ENCODE peak calls at places on chromosomes 2 and 18, in six cellular contexts. Y, S, V, J, O and T are unnamed samples.

GRCh38 chr2:150468350-150468960 is 19.0 kb downstream of the RND3 start:
- DNase-seq in J (no peak), S (no peak), O (no peak), Y (no peak), V (no peak), T (no peak)

GRCh38 chr18:41992066-41992465 is 37.0 kb downstream of the PIK3C3 start:
- DNase-seq in O (no peak), V (peak; percentile 76), S (no peak), J (no peak), Y (no peak), T (peak; percentile 40)

GRCh38 chr2:70305531-70305930 is 3.7 kb upstream of the FAM136A start:
- DNase-seq in Y (no peak), O (no peak), J (no peak), V (no peak), S (no peak), T (no peak)

GRCh38 chr2:105125428-105125827 is 87.6 kb downstream of the MRPS9 start:
- DNase-seq in Y (no peak), J (peak; percentile 12), S (peak; percentile 41), O (peak; percentile 61), V (no peak), T (no peak)

GRCh38 chr2:54572262-54572635 is 116.1 kb downstream of the SPTBN1 start:
- DNase-seq in Y (no peak), O (no peak), J (peak; percentile 93), V (no peak), S (no peak), T (no peak)

GRCh38 chr2:215479536-215480240 is 43.8 kb upstream of the FN1 start:
- DNase-seq in V (no peak), S (no peak), O (no peak), J (peak; percentile 89), Y (no peak), T (no peak)

GRCh38 chr18:60018801-60019462 is 119.1 kb downstream of the PMAIP1 start:
- DNase-seq in V (no peak), O (no peak), J (no peak), S (no peak), Y (no peak), T (no peak)

GRCh38 chr2:102313025-102313424 is 1.7 kb downstream of the IL1RL1 start:
- DNase-seq in Y (no peak), S (no peak), V (no peak), J (no peak), O (no peak), T (no peak)

GRCh38 chr2:70686577-70687460 is 81.2 kb downstream of the ADD2 start:
- DNase-seq in S (peak; percentile 57), O (peak; percentile 82), J (peak; percentile 48), V (no peak), Y (peak; percentile 94), T (peak; percentile 87)

GRCh38 chr2:62343206-62343605 is 147.3 kb downstream of the B3GNT2 start:
- DNase-seq in Y (no peak), S (no peak), V (no peak), J (no peak), O (no peak), T (no peak)

GRCh38 chr18:2511451-2511850 is 59.9 kb downstream of the METTL4 start:
- DNase-seq in J (no peak), Y (no peak), S (no peak), O (no peak), V (no peak), T (no peak)

GRCh38 chr2:135094508-135094907 is 42.4 kb downstream of the RAB3GAP1 start:
- DNase-seq in V (no peak), J (no peak), Y (no peak), S (no peak), O (no peak), T (no peak)

GRCh38 chr2:113073325-113073834 is 5.6 kb downstream of the IL1F10 start:
- DNase-seq in O (no peak), J (no peak), Y (no peak), V (no peak), S (no peak), T (no peak)

GRCh38 chr2:213216461-213216860 is 65.0 kb upstream of the IKZF2 start:
- DNase-seq in S (no peak), O (no peak), V (no peak), Y (no peak), J (no peak), T (no peak)

GRCh38 chr2:96579422-96579821 is 42.9 kb downstream of the ARID5A start:
- DNase-seq in V (no peak), J (no peak), Y (no peak), O (no peak), S (no peak), T (no peak)
- TF ChIP-seq GABPA in V (no peak), J (no peak), Y (no peak), O (no peak), S (no peak), T (no peak)

DNA sequence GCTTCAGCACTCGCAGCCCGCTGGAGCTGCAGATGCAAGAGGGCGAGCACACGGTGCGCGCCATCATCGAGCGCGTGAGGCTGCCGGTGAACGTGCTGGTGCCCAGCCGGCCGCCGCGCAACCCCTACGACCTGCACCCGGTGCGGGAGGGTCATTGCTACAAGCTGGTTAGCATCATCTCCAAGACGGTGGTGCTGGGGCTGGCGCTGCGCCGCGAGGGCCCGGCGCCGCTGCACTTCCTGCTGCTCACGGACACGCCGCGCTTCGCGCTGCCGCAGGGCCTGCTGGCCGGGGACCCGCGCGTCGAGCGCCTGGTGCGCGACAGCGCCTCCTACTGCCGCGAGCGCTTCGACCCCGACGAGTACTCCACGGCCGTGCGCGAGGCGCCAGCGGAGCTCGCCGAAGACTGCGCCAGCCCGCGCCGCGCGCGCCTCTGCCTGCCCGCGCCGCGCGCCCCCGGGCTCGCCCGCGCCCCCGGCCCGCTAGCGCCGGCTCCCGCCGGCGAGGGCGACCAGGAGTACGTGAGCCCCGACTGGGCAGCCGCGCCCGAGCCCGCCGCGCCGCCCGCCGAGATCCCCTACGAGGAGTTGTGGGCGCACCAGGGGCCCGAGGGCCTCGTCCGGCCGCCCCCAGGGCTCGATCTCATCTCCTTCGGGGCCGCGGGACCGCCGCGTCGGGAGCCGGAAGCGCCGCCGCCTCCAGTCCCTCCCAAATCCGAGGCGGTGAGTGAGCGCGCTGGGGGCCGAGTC is 11.8 kb downstream of the GAREM2 start:
- DNase-seq in V (peak; percentile 25), Y (peak; percentile 91), S (peak; percentile 35), J (no peak), O (peak; percentile 88), T (peak; percentile 81)
- H3K4me3 ChIP-seq in V (peak overlapping the region; percentile 68), Y (peak overlapping the region; percentile 68), S (no peak overlapping the region), J (peak overlapping the region; percentile 40), O (peak overlapping the region; percentile 47), T (peak overlapping the region; percentile 40)

DNA sequence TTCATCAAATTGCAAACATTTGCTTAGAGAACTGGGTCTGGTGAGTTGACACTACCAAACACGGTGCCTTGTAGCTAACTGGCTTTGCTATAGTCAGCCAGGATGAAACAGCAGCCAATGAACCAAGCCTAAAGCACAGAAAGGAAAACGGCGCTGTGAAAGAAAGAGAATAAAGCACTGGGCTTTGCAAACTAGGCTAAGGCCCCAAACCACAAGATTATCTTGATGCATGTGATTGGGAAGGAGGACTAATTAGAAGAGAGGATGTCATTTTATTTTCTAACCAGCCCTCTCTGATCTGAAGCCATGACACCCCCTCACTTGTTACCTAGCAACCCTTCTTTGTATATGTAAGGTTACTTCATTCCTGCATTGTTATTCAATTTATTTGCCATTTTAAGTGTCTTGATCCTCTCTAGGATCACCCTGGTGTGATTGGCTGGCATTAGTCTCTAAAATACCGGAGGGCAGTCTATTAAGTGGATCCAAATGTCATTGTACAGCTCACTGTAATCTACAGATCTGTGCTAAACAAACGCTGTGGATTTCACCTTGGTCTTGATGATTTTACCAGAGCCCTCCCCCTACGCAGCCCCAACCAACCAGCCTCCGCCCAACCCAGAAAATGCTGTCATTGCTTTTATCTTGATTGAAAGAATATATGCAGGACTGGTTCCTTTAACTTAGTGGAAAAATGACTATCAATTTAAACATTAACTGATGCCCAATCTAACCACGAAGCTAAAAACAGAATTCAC is 395.3 kb upstream of the ACVR2A start:
- DNase-seq in O (no peak), J (no peak), V (no peak), Y (no peak), S (peak; percentile 3), T (no peak)
- TF ChIP-seq POLR2AphosphoS5 in O (no peak), J (no peak), V (no peak), Y (no peak), S (no peak), T (no peak)

GRCh38 chr18:72999971-73000607 is 132.3 kb upstream of the NETO1 start:
- DNase-seq in S (no peak), V (no peak), J (no peak), Y (no peak), O (no peak), T (no peak)
- TF ChIP-seq GABPA in S (no peak), V (no peak), J (no peak), Y (no peak), O (no peak), T (no peak)

GRCh38 chr2:238717084-238717483 is 130.8 kb upstream of the TWIST2 start:
- DNase-seq in V (no peak), O (no peak), S (no peak), Y (no peak), J (no peak), T (no peak)

GRCh38 chr2:238716585-238716984 is 131.3 kb upstream of the TWIST2 start:
- DNase-seq in V (no peak), J (no peak), O (no peak), S (no peak), Y (no peak), T (no peak)

GRCh38 chr2:238713234-238713832 is 134.6 kb upstream of the TWIST2 start:
- DNase-seq in S (no peak), Y (no peak), V (no peak), J (no peak), O (no peak), T (no peak)

GRCh38 chr2:238714038-238714528 is 133.8 kb upstream of the TWIST2 start:
- DNase-seq in O (no peak), V (no peak), J (no peak), S (no peak), Y (no peak), T (no peak)

DNA sequence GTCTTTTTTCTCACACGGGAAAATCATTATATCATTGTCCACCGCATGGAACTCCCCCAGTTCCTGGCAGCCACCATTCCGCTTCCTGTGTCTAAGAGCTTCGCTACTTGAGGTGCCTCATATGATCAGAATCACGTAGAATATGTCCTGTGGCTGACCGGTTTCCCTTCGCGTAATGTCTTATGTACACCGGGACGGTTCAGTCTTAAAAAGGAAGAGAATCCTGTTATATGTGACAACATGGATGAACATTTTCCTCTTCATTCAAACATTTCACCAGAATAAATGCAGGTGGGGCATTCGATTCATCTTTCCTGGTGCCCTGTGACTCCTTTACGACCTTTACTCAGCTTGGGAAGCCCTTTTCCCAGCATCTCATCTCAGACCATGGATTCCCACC is 131.7 kb upstream of the TWIST2 start:
- DNase-seq in O (no peak), S (no peak), J (no peak), Y (no peak), V (no peak), T (no peak)
- H3K4me3 ChIP-seq in O (no peak overlapping the region), S (no peak overlapping the region), J (no peak overlapping the region), Y (no peak overlapping the region), V (no peak overlapping the region), T (no peak overlapping the region)